ENCODE peak calls at places on chromosomes 4 and X, in eight cellular contexts. L, J, Y, K, U, M, V and Q are unnamed samples.

GRCh38 chrX:154351183-154352011 is 23.0 kb downstream of the FLNA start:
- DNase-seq in L (no peak), V (peak; percentile 88), U (no peak), K (peak; percentile 0), M (no peak), Y (peak; percentile 71), J (no peak), Q (no peak)

GRCh38 chr4:144350706-144351105 is 210.2 kb upstream of the GYPA start:
- DNase-seq in K (peak; percentile 18), J (peak; percentile 38), M (no peak), V (no peak), L (peak; percentile 9), Y (no peak), U (no peak), Q (no peak)

GRCh38 chr4:76782837-76783236 is 115.1 kb downstream of the SOWAHB start:
- DNase-seq in M (no peak), K (peak; percentile 74), Y (no peak), L (peak; percentile 45), U (no peak), J (no peak), V (no peak), Q (no peak)

GRCh38 chrX:1305411-1305810 is 31.2 kb upstream of the IL3RA start:
- DNase-seq in L (no peak), M (no peak), U (no peak), J (no peak), Y (no peak), K (no peak), V (peak; percentile 41), Q (no peak)

GRCh38 chr4:87502580-87503238 is 26.5 kb downstream of the SPARCL1 start:
- DNase-seq in J (peak; percentile 73), U (no peak), L (no peak), Y (no peak), K (peak; percentile 38), V (no peak), M (no peak), Q (no peak)

GRCh38 chr4:26859762-26860156 is 882 bp upstream of the STIM2 start:
- DNase-seq in V (no peak), J (no peak), M (no peak), K (no peak), L (no peak), U (no peak), Y (no peak), Q (no peak)

GRCh38 chrX:72705111-72705510 is 9.0 kb downstream of the PHKA1 start:
- DNase-seq in U (no peak), Y (no peak), K (no peak), J (no peak), L (no peak), M (no peak), V (no peak), Q (no peak)

GRCh38 chr4:24791043-24791442 is 4.3 kb upstream of the SOD3 start:
- DNase-seq in M (no peak), K (no peak), L (no peak), J (no peak), Y (no peak), V (no peak), U (no peak), Q (no peak)

GRCh38 chrX:107197306-107197705 is 8.9 kb downstream of the NUP62CL start:
- DNase-seq in J (no peak), U (no peak), V (no peak), K (no peak), M (no peak), L (no peak), Y (no peak), Q (no peak)

GRCh38 chr4:7055111-7055989 is 12.2 kb downstream of the TADA2B start:
- DNase-seq in V (no peak), K (no peak), J (peak; percentile 27), L (no peak), U (no peak), Y (no peak), M (no peak), Q (no peak)

GRCh38 chr4:117064297-117064696 is 21.1 kb downstream of the TRAM1L1 start:
- DNase-seq in J (no peak), M (no peak), V (no peak), L (no peak), K (no peak), Y (no peak), U (no peak), Q (no peak)

GRCh38 chr4:8646296-8647093 is 53.9 kb downstream of the CPZ start:
- DNase-seq in J (no peak), V (peak; percentile 59), Y (no peak), L (no peak), K (no peak), M (no peak), U (no peak), Q (no peak)

GRCh38 chr4:117134386-117134785 is 49.0 kb upstream of the TRAM1L1 start:
- DNase-seq in V (no peak), M (peak; percentile 39), K (peak; percentile 53), L (peak; percentile 41), U (no peak), J (peak; percentile 43), Y (no peak), Q (no peak)

GRCh38 chr4:67684839-67685531 is 16.0 kb downstream of the UBA6 start:
- DNase-seq in J (no peak), U (no peak), Y (no peak), L (no peak), V (no peak), M (no peak), K (no peak), Q (no peak)

GRCh38 chr4:108466936-108467902 is 153.2 kb upstream of the RPL34 start:
- DNase-seq in U (no peak), J (no peak), L (peak; percentile 38), M (peak; percentile 35), V (no peak), Y (no peak), K (peak; percentile 26), Q (peak; percentile 55)

GRCh38 chr4:136908122-136908521 is 624.2 kb downstream of the PCDH18 start:
- DNase-seq in M (no peak), J (no peak), K (no peak), L (no peak), Y (no peak), V (no peak), U (no peak), Q (no peak)

GRCh38 chr4:182937268-182938208 is 20.4 kb upstream of the DCTD start:
- DNase-seq in U (no peak), Y (no peak), J (no peak), V (no peak), M (no peak), K (no peak), L (no peak), Q (no peak)

GRCh38 chr4:80215449-80216052 is 18.2 kb downstream of the PRDM8 start:
- DNase-seq in M (no peak), K (peak; percentile 65), U (no peak), L (no peak), Y (no peak), J (peak; percentile 44), V (no peak), Q (no peak)

GRCh38 chr4:7505116-7505900 is 70.6 kb upstream of the PSAPL1 start:
- DNase-seq in J (no peak), L (no peak), U (no peak), V (no peak), Y (no peak), K (no peak), M (no peak), Q (no peak)

GRCh38 chr4:891747-892146 is 40.4 kb downstream of the GAK start:
- DNase-seq in L (no peak), Y (no peak), U (no peak), M (peak; percentile 76), J (no peak), K (peak; percentile 5), V (no peak), Q (no peak)
- TF ChIP-seq CTCF in L (peak; percentile 10), Y (no peak), U (peak; percentile 13), M (peak; percentile 38), J (no peak), K (peak; percentile 35), V (no peak), Q (peak; percentile 23)

GRCh38 chrX:40736170-40736505 is 796 bp upstream of the MED14 start:
- DNase-seq in V (no peak), Y (no peak), U (no peak), K (no peak), L (no peak), M (no peak), J (no peak), Q (no peak)
- TF ChIP-seq CTCF in V (no peak), Y (no peak), U (no peak), K (no peak), L (no peak), M (no peak), J (no peak), Q (no peak)

GRCh38 chrX:115679460-115679859 is 118.5 kb downstream of the PLS3 start:
- DNase-seq in Y (no peak), U (no peak), L (no peak), V (no peak), K (peak; percentile 56), J (peak; percentile 38), M (no peak), Q (no peak)
- TF ChIP-seq CTCF in Y (no peak), U (peak; percentile 41), L (peak; percentile 29), V (no peak), K (peak; percentile 40), J (peak; percentile 24), M (no peak), Q (no peak)

GRCh38 chrX:13256562-13256961 is 63.3 kb downstream of the ATXN3L start:
- DNase-seq in U (no peak), J (no peak), V (no peak), M (no peak), K (no peak), L (no peak), Y (no peak), Q (no peak)

GRCh38 chrX:13257223-13258051 is 62.4 kb downstream of the ATXN3L start:
- DNase-seq in K (no peak), L (no peak), V (no peak), U (no peak), M (no peak), J (no peak), Y (no peak), Q (peak; percentile 46)

GRCh38 chrX:13260598-13260997 is 59.3 kb downstream of the ATXN3L start:
- DNase-seq in M (no peak), K (no peak), L (no peak), V (no peak), Y (no peak), U (no peak), J (no peak), Q (no peak)

GRCh38 chrX:13258725-13259124 is 61.1 kb downstream of the ATXN3L start:
- DNase-seq in K (no peak), U (no peak), J (no peak), M (no peak), L (no peak), Y (no peak), V (no peak), Q (peak; percentile 18)

GRCh38 chrX:13258052-13258444 is 61.8 kb downstream of the ATXN3L start:
- DNase-seq in K (no peak), J (no peak), U (no peak), Y (no peak), M (no peak), V (no peak), L (no peak), Q (peak; percentile 10)
- TF ChIP-seq CTCF in K (no peak), J (no peak), U (no peak), Y (no peak), M (no peak), V (no peak), L (no peak), Q (peak; percentile 10)

GRCh38 chr4:44725861-44726820 is at the start of gene GNPDA2:
- DNase-seq in U (peak; percentile 78), V (peak; percentile 95), Y (peak; percentile 90), M (peak; percentile 91), K (peak; percentile 94), L (peak; percentile 46), J (peak; percentile 92), Q (peak; percentile 57)
- TF ChIP-seq CTCF in U (peak; percentile 27), V (no peak), Y (no peak), M (no peak), K (peak; percentile 8), L (peak; percentile 47), J (no peak), Q (no peak)

GRCh38 chr4:109977854-109978501 is 65.3 kb downstream of the EGF start:
- DNase-seq in M (no peak), J (peak; percentile 51), L (no peak), U (no peak), V (no peak), K (peak; percentile 65), Y (no peak), Q (no peak)
- TF ChIP-seq CTCF in M (peak; percentile 61), J (peak; percentile 34), L (peak; percentile 38), U (peak; percentile 77), V (peak; percentile 48), K (peak; percentile 54), Y (peak; percentile 59), Q (no peak)